ENCODE peak calls at places on chromosomes 5 and 9, in ten cellular contexts. L is fibroblast of lung, K is fibroblast of the conjunctiva, E is NCI-H510A treated with DMSO at 0.1 percent for 48 hours, H is NAMALWA, Y is AG08395, Q is AG20443, M is amniotic stem cell, G is AG10803, W is astrocyte of the cerebellum. J is an unnamed sample.

GRCh38 chr5:32280656-32281081 is 32.1 kb downstream of the MTMR12 start:
- DNase-seq in L (no peak), K (no peak), E (no peak), H (no peak), Y (no peak), Q (no peak), M (no peak), G (no peak), W (no peak), J (no peak)

GRCh38 chr5:110644357-110644756 is 82.1 kb downstream of the TMEM232 start:
- DNase-seq in L (no peak), K (no peak), E (no peak), H (no peak), Y (no peak), Q (no peak), M (no peak), G (no peak), W (peak), J (no peak)

GRCh38 chr5:127962491-127962890 is 121.1 kb upstream of the SLC12A2 start:
- DNase-seq in L (no peak), K (no peak), E (no peak), H (no peak), Y (no peak), Q (no peak), M (no peak), G (no peak), W (no peak), J (no peak)

GRCh38 chr9:85667374-85667773 is 74.4 kb downstream of the AGTPBP1 start:
- DNase-seq in L (no peak), K (no peak), E (no peak), H (no peak), Y (no peak), Q (no peak), M (no peak), G (no peak), W (no peak), J (no peak)

GRCh38 chr9:76624381-76625048 is 139.7 kb upstream of the PCA3 start:
- DNase-seq in L (no peak), K (no peak), E (no peak), H (no peak), Y (no peak), Q (no peak), M (no peak), G (no peak), W (no peak), J (no peak)

GRCh38 chr5:127076730-127077129 is 3.4 kb upstream of the C5orf63 start:
- DNase-seq in L (peak), K (no peak), E (no peak), H (no peak), Y (no peak), Q (no peak), M (no peak), G (peak), W (no peak), J (no peak)

GRCh38 chr9:36843964-36844363 is 190.1 kb downstream of the PAX5 start:
- DNase-seq in L (no peak), K (no peak), E (no peak), H (no peak), Y (no peak), Q (no peak), M (no peak), G (no peak), W (no peak), J (no peak)

GRCh38 chr5:30960041-30960440 is 233.4 kb upstream of the CDH6 start:
- DNase-seq in L (no peak), K (no peak), E (no peak), H (no peak), Y (no peak), Q (no peak), M (no peak), G (no peak), W (no peak), J (no peak)

GRCh38 chr9:136901516-136902258 is 15.4 kb downstream of the TRAF2 start:
- DNase-seq in L (no peak), K (no peak), E (no peak), H (peak), Y (peak), Q (peak), M (no peak), G (peak), W (no peak), J (peak)

GRCh38 chr5:168106008-168106761 is 185.3 kb upstream of the WWC1 start:
- DNase-seq in L (no peak), K (no peak), E (no peak), H (no peak), Y (peak), Q (peak), M (no peak), G (peak), W (no peak), J (no peak)

GRCh38 chr5:43635374-43635773 is 32.4 kb downstream of the NNT start:
- DNase-seq in L (no peak), K (no peak), E (no peak), H (no peak), Y (no peak), Q (no peak), M (no peak), G (peak), W (no peak), J (no peak)

GRCh38 chr9:7936201-7936600 is 136.6 kb upstream of the DMAC1 start:
- DNase-seq in L (no peak), K (no peak), E (no peak), H (peak), Y (no peak), Q (no peak), M (no peak), G (no peak), W (no peak), J (no peak)

GRCh38 chr5:2257326-2258244 is 374.9 kb upstream of the IRX4 start:
- DNase-seq in L (no peak), K (no peak), E (no peak), H (no peak), Y (no peak), Q (no peak), M (no peak), G (no peak), W (no peak), J (no peak)

GRCh38 chr5:146359836-146360235 is 21.2 kb downstream of the POU4F3 start:
- DNase-seq in L (no peak), K (no peak), E (no peak), H (no peak), Y (no peak), Q (no peak), M (no peak), G (no peak), W (no peak), J (no peak)

GRCh38 chr5:360277-361027 is 38.9 kb downstream of the AHRR start:
- DNase-seq in L (no peak), K (no peak), E (no peak), H (no peak), Y (no peak), Q (no peak), M (no peak), G (no peak), W (no peak), J (no peak)

GRCh38 chr5:128566170-128566569 is 28.1 kb upstream of the FBN2 start:
- DNase-seq in L (no peak), K (no peak), E (no peak), H (no peak), Y (no peak), Q (no peak), M (no peak), G (no peak), W (no peak), J (no peak)